ENCODE peak calls at places on chromosomes 12 and 14, in five cellular contexts. X is fibroblast of villous mesenchyme, H is brain microvascular endothelial cell, Q is NB4, D is GM20000. W is an unnamed sample.

GRCh38 chr12:52063986-52064649 is 5.7 kb upstream of the ATG101 start:
- DNase-seq in X (peak), H (peak), Q (no peak), D (no peak), W (peak)

GRCh38 chr12:122724641-122725243 is 5.9 kb downstream of the HCAR1 start:
- DNase-seq in X (no peak), H (no peak), Q (no peak), D (no peak), W (no peak)

GRCh38 chr14:103562135-103562384 is 397 bp downstream of the BAG5 start:
- DNase-seq in X (no peak), H (no peak), Q (no peak), D (no peak), W (peak)

GRCh38 chr14:66139432-66139831 is 346.7 kb upstream of the CCDC196 start:
- DNase-seq in X (no peak), H (no peak), Q (no peak), D (no peak), W (no peak)

GRCh38 chr14:88559852-88560251 is 3.0 kb upstream of the ZC3H14 start:
- DNase-seq in X (peak), H (peak), Q (peak), D (no peak), W (no peak)

GRCh38 chr12:89709994-89710872 is 1.6 kb upstream of the ATP2B1 start:
- DNase-seq in X (no peak), H (peak), Q (no peak), D (no peak), W (peak)

GRCh38 chr12:132834181-132834711 is 5.6 kb upstream of the GOLGA3 start:
- DNase-seq in X (no peak), H (no peak), Q (no peak), D (no peak), W (no peak)

GRCh38 chr14:30874999-30875787 is 834 bp downstream of the COCH start:
- DNase-seq in X (no peak), H (no peak), Q (peak), D (peak), W (no peak)

GRCh38 chr12:85468356-85469157 is 188.5 kb downstream of the ALX1 start:
- DNase-seq in X (peak), H (peak), Q (peak), D (peak), W (peak)

GRCh38 chr12:122730215-122731014 is at the start of gene HCAR1:
- DNase-seq in X (peak), H (peak), Q (no peak), D (no peak), W (no peak)

GRCh38 chr12:92765871-92766270 is 63.1 kb downstream of the PLEKHG7 start:
- DNase-seq in X (no peak), H (no peak), Q (no peak), D (no peak), W (no peak)

GRCh38 chr14:77039285-77040058 is 11.0 kb upstream of the IRF2BPL start:
- DNase-seq in X (peak), H (no peak), Q (peak), D (no peak), W (no peak)

GRCh38 chr12:152440-152839 is 61.5 kb downstream of the SLC6A12 start:
- DNase-seq in X (peak), H (no peak), Q (peak), D (no peak), W (no peak)

GRCh38 chr12:6534914-6535696 is 788 bp downstream of the GAPDH start:
- DNase-seq in X (peak), H (no peak), Q (peak), D (peak), W (peak)

GRCh38 chr14:62308927-62309326 is 546.7 kb downstream of the SNAPC1 start:
- DNase-seq in X (no peak), H (no peak), Q (no peak), D (no peak), W (no peak)

GRCh38 chr12:118750666-118751065 is 230.7 kb upstream of the SRRM4 start:
- DNase-seq in X (no peak), H (no peak), Q (no peak), D (no peak), W (no peak)

GRCh38 chr12:20040844-20041243 is 327.5 kb upstream of the PDE3A start:
- DNase-seq in X (no peak), H (peak), Q (no peak), D (no peak), W (no peak)

DNA sequence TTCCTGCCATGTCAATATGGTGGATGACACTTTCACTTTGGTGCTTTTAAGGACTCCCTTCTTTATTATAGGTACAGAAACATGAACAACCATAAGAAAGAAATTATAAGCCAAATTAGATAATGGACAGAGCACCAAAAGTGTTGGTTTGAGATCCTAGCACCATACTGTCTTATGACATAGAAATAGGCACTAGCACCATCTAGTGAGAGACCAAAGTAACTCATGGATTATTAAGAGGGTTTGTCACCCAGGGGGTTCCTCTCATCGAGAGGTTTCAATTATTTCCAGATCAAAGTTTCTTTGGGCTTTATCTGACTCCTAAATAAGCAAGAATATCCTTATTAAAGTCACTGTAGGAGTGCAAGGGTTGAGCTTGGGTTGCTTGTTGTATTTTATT is 153.0 kb upstream of the DIO2 start:
- DNase-seq in X (peak), H (no peak), Q (peak), D (peak), W (no peak)
- TF ChIP-seq CTCF in X (peak), H (peak), Q (no peak), D (no peak), W (peak)

DNA sequence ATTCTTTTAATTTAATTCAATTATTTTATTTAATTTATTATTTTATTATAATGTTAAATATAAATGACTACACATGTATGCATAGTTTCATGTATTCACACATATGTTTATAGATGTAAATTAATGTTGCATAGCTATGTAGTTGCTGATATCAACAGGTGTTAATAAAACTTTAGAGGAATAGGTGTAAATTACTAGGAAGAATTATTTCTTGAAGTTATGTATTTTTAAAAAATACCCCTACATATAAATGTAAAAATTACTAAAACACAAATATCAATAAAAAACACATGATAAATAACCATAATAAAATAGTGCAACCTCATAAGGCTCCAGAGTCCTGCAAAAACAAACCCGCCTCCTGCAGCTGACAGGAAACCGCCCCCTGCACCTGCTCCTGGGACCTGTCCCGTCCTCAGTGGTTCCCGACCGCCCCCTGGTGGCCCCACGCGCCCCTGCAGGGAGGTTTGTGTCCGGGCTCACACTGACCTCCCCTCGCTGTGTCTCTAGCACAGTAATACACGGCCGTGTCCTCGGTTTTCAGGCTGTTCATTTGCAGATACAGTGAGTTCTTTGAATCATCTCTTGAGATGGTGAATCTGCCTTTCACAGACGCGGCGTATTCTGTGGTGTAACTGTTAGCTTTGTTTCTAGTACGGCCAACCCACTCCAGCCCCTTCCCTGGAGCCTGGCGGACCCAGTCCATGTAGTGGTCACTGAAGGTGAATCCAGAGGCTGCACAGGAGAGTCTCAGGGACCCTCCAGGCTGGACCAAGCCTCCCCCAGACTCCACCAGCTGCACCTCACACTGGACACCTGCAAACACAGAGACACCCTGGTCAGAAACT is 1264.0 kb downstream of the TMEM121 start:
- DNase-seq in X (no peak), H (no peak), Q (peak), D (peak), W (no peak)
- TF ChIP-seq CTCF in X (peak), H (peak), Q (peak), D (peak), W (no peak)

GRCh38 chr14:79251278-79251677 is 960.0 kb downstream of the DIO2 start:
- DNase-seq in X (no peak), H (no peak), Q (no peak), D (no peak), W (no peak)
- TF ChIP-seq CTCF in X (no peak), H (no peak), Q (no peak), D (no peak), W (no peak)

GRCh38 chr12:88577537-88577936 is 2.7 kb downstream of the KITLG start:
- DNase-seq in X (no peak), H (no peak), Q (no peak), D (no peak), W (no peak)
- TF ChIP-seq CTCF in X (no peak), H (peak), Q (no peak), D (no peak), W (peak)

DNA sequence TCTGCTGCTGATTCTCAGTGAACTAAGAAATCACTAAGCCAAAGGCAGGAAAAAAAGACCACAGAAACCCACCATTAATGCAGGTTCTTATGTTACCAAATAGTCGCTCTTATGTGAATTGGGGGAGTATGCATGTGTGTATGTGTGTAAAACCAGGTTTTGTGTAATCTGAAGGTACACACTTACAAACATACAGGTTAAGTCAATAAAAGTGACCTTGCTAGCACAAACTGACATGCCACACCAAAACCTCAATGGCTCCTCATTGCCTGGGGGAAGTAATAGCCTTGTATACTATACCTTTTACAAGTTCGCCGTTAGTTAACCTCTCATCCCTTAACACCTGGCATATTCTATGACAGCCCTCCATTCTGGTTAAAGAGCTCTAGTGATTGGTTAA is 29.8 kb upstream of the TMED10 start:
- DNase-seq in X (no peak), H (no peak), Q (no peak), D (no peak), W (no peak)
- TF ChIP-seq CTCF in X (no peak), H (no peak), Q (no peak), D (no peak), W (no peak)